ENCODE peak calls at places on chromosomes 2 and 18, in five cellular contexts. V is choroid plexus epithelial cell, G is endodermal cell, P is psoas muscle, H is K562. F is an unnamed sample.

GRCh38 chr18:11761553-11761952 is 72.5 kb downstream of the GNAL start:
- DNase-seq in V (peak), G (peak), P (no peak), H (peak), F (no peak)

GRCh38 chr2:173903611-173904394 is 61.4 kb downstream of the SP3 start:
- DNase-seq in V (no peak), G (no peak), P (no peak), H (no peak), F (no peak)

GRCh38 chr2:62198237-62198633 is 2.3 kb downstream of the B3GNT2 start:
- DNase-seq in V (no peak), G (no peak), P (no peak), H (no peak), F (no peak)

GRCh38 chr18:26579941-26580618 is 31.7 kb upstream of the KCTD1 start:
- DNase-seq in V (no peak), G (no peak), P (no peak), H (no peak), F (no peak)

GRCh38 chr18:55085557-55086285 is 126.5 kb upstream of the CCDC68 start:
- DNase-seq in V (no peak), G (no peak), P (no peak), H (no peak), F (no peak)

GRCh38 chr2:226656367-226656766 is 143.3 kb downstream of the IRS1 start:
- DNase-seq in V (peak), G (no peak), P (no peak), H (no peak), F (no peak)

GRCh38 chr18:48851563-48851962 is 99.2 kb downstream of the SMAD7 start:
- DNase-seq in V (no peak), G (peak), P (peak), H (no peak), F (no peak)

GRCh38 chr2:242056785-242057184 is 187.3 kb downstream of the RTP5 start:
- DNase-seq in V (no peak), G (no peak), P (no peak), H (no peak), F (no peak)

GRCh38 chr2:46135936-46136335 is 161.3 kb upstream of the EPAS1 start:
- DNase-seq in V (peak), G (no peak), P (no peak), H (no peak), F (no peak)

GRCh38 chr18:26438980-26439379 is 109.4 kb downstream of the KCTD1 start:
- DNase-seq in V (no peak), G (no peak), P (no peak), H (no peak), F (no peak)

GRCh38 chr18:48181132-48181823 is 227.9 kb downstream of the ZBTB7C start:
- DNase-seq in V (no peak), G (no peak), P (no peak), H (no peak), F (no peak)

GRCh38 chr2:232416521-232417470 is 10.2 kb downstream of the ALPG start:
- DNase-seq in V (no peak), G (peak), P (no peak), H (no peak), F (no peak)

GRCh38 chr2:174764281-174765063 is at the start of gene CHRNA1:
- DNase-seq in V (peak), G (no peak), P (peak), H (no peak), F (no peak)

GRCh38 chr2:205321240-205321639 is 361.1 kb upstream of the NRP2 start:
- DNase-seq in V (peak), G (no peak), P (no peak), H (no peak), F (no peak)

GRCh38 chr2:70094978-70095832 is 7.9 kb downstream of the PCBP1 start:
- DNase-seq in V (no peak), G (no peak), P (no peak), H (no peak), F (no peak)

GRCh38 chr2:32838418-32838817 is 108.3 kb upstream of the LTBP1 start:
- DNase-seq in V (no peak), G (no peak), P (no peak), H (no peak), F (no peak)

GRCh38 chr2:197777823-197778407 is 7.2 kb downstream of the BOLL start:
- DNase-seq in V (peak), G (peak), P (no peak), H (peak), F (no peak)

GRCh38 chr18:50401888-50402287 is 27.0 kb downstream of the SKA1 start:
- DNase-seq in V (peak), G (peak), P (peak), H (peak), F (no peak)

GRCh38 chr18:66344227-66344626 is 259.7 kb downstream of the CDH19 start:
- DNase-seq in V (no peak), G (no peak), P (no peak), H (no peak), F (no peak)

GRCh38 chr18:24602156-24602555 is 141.7 kb downstream of the HRH4 start:
- DNase-seq in V (no peak), G (no peak), P (no peak), H (no peak), F (no peak)

GRCh38 chr2:170512271-170512670 is 202.9 kb upstream of the SP5 start:
- DNase-seq in V (no peak), G (no peak), P (no peak), H (no peak), F (no peak)

GRCh38 chr2:186255823-186256222 is 230.2 kb upstream of the ZC3H15 start:
- DNase-seq in V (no peak), G (peak), P (no peak), H (no peak), F (no peak)

GRCh38 chr2:186254759-186255158 is 231.3 kb upstream of the ZC3H15 start:
- DNase-seq in V (no peak), G (no peak), P (no peak), H (no peak), F (no peak)

DNA sequence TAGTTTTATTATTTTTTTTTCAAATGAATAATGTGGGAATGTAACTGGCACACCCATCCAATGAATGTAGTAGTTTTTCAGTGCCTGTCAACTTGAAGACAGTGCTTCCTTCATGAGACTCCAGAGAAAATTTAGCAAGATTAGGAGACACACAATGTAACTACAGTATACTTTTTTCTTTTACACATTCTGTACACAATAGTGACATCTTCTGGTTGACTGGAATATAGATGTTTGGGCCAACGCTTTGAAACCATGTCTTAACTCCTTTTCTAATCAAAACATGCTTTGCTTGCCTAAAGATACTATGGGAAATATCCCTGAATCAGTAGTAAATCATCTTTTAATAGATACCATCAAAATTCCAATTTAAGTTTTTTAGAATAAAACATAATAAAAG is 229.5 kb upstream of the ZC3H15 start:
- DNase-seq in V (peak), G (no peak), P (no peak), H (no peak), F (no peak)
- TF ChIP-seq CTCF in V (peak), G (peak), P (peak), H (no peak), F (peak)

GRCh38 chr2:65622499-65622898 is 190.1 kb upstream of the SPRED2 start:
- DNase-seq in V (no peak), G (no peak), P (no peak), H (no peak), F (no peak)

GRCh38 chr2:65620026-65620425 is 187.6 kb upstream of the SPRED2 start:
- DNase-seq in V (no peak), G (no peak), P (no peak), H (no peak), F (no peak)

GRCh38 chr2:65622951-65623525 is 190.6 kb upstream of the SPRED2 start:
- DNase-seq in V (no peak), G (no peak), P (no peak), H (no peak), F (no peak)

GRCh38 chr2:65625982-65626381 is 193.6 kb upstream of the SPRED2 start:
- DNase-seq in V (no peak), G (no peak), P (no peak), H (no peak), F (no peak)

DNA sequence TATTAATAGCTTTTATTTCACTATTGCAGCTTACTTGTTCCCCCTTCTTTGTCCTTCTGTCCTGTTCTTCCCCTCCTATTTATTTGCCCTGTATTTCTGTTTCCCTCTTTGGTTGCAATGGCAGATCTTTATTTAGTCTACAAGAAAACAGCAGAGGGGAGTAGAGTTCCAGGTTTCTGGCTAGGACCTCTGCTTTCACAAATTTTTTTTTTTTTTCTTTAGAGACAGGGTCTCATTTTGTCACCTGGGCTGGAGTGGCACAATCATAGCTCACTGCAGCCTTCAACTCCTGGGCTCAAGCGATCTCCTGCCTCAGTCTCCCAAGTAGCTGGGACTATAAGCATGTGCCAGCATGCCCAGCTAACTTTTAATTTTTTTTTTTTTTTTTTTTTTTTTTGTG is 188.1 kb upstream of the SPRED2 start:
- DNase-seq in V (peak), G (no peak), P (no peak), H (no peak), F (no peak)
- TF ChIP-seq CTCF in V (peak), G (peak), P (no peak), H (no peak), F (peak)

GRCh38 chr2:234670804-234671203 is 173.9 kb upstream of the ARL4C start:
- DNase-seq in V (no peak), G (peak), P (no peak), H (no peak), F (no peak)

GRCh38 chr2:234670052-234670451 is 173.2 kb upstream of the ARL4C start:
- DNase-seq in V (peak), G (peak), P (no peak), H (no peak), F (no peak)

GRCh38 chr2:234671231-234671630 is 174.3 kb upstream of the ARL4C start:
- DNase-seq in V (no peak), G (peak), P (no peak), H (no peak), F (no peak)

GRCh38 chr2:234669001-234669400 is 172.1 kb upstream of the ARL4C start:
- DNase-seq in V (no peak), G (peak), P (no peak), H (no peak), F (no peak)

GRCh38 chr2:234669611-234670010 is 172.7 kb upstream of the ARL4C start:
- DNase-seq in V (no peak), G (peak), P (no peak), H (no peak), F (no peak)
- TF ChIP-seq CTCF in V (peak), G (peak), P (no peak), H (no peak), F (peak)

DNA sequence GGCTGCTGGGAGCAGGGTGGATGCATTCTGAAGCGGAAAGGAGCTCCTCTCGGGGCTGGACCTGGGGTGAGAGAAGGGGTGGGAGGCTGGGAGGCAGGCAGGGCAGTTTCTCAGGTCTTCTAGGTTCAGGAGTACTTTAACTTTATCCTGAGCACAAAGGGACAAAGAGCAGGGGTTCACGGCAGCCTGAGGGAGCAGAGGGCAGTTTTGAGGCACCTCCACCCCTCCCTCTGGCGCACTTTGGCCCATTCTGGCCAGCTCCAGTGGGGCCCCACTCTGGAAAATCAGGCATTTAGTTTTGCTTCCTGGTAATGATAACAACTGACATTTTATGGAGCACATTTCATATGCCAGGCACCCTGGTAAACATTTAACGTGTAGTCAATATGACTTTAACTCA is 14.3 kb downstream of the B3GNT7 start:
- DNase-seq in V (no peak), G (no peak), P (no peak), H (no peak), F (no peak)
- TF ChIP-seq CTCF in V (no peak), G (no peak), P (no peak), H (no peak), F (no peak)

DNA sequence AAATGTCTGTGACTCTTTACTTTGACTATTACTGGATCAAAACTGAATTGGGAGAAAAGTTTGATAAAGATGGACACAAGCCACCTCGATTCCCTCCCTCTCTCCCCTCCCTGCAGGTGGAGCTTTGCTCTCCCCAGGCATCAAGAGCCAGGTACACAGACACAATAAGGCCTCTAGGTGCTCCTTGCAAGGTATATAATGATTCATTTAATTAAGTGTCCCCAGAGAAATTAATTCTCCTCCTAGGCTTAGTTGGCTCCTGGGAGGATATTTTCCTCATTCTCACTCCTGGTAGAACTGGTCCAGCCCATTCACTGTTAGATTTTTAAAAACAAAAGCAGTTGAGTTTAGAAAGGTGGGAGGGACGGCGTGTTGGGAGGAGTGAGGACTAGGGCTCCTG is 352.4 kb upstream of the SMIM21 start:
- DNase-seq in V (no peak), G (no peak), P (no peak), H (no peak), F (no peak)
- TF ChIP-seq CTCF in V (no peak), G (no peak), P (no peak), H (no peak), F (no peak)

GRCh38 chr2:100060875-100061274 is 81.5 kb downstream of the AFF3 start:
- DNase-seq in V (no peak), G (no peak), P (no peak), H (no peak), F (no peak)

GRCh38 chr2:100058014-100058310 is 84.4 kb downstream of the AFF3 start:
- DNase-seq in V (peak), G (no peak), P (no peak), H (no peak), F (no peak)

GRCh38 chr2:100056478-100056877 is 85.9 kb downstream of the AFF3 start:
- DNase-seq in V (no peak), G (no peak), P (no peak), H (no peak), F (no peak)

GRCh38 chr2:100062315-100062714 is 80.1 kb downstream of the AFF3 start:
- DNase-seq in V (no peak), G (no peak), P (no peak), H (no peak), F (no peak)

GRCh38 chr2:100059638-100060037 is 82.8 kb downstream of the AFF3 start:
- DNase-seq in V (no peak), G (no peak), P (no peak), H (no peak), F (no peak)
- TF ChIP-seq CTCF in V (no peak), G (no peak), P (no peak), H (no peak), F (no peak)

DNA sequence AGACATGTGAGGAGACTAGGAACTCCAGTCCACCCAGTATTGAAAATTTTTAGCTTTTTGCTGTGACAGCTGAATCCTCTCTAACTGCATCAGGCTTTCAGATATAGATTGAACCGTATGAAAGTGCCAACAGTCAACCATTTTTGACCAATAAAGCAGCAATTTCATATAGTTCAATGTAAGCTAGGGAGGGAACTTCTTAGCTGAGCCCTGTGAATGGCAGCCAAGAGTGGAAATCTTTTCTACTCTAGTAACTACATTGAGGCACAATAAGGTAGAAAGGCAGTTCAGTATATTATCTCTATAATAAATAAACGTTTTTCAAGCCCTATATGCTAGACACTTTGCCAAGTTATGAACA is 96.3 kb upstream of the TANK start:
- DNase-seq in V (no peak), G (no peak), P (no peak), H (no peak), F (no peak)
- TF ChIP-seq CTCF in V (no peak), G (no peak), P (no peak), H (no peak), F (no peak)

DNA sequence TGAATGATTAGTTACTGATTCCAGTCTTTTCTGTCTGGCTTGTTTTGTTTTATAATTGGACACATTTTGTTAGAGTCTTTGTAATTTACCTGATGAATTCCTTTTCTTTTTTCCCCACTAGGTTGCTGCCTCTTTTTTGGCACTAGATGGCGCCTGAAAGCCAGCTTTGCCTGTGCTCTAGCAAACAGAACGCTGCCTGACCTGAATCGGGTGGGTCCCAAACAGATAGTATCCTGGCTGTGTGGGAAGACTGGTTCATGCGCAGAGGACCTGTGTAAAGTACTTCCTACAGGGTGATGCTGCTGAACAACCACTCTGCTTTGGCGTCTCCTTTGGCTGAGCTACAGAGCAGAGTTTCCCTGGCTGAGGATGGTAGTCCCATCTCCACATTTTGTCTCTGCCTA is 288.2 kb downstream of the IKZF2 start:
- DNase-seq in V (peak), G (peak), P (no peak), H (peak), F (no peak)
- TF ChIP-seq CTCF in V (peak), G (peak), P (peak), H (peak), F (peak)

DNA sequence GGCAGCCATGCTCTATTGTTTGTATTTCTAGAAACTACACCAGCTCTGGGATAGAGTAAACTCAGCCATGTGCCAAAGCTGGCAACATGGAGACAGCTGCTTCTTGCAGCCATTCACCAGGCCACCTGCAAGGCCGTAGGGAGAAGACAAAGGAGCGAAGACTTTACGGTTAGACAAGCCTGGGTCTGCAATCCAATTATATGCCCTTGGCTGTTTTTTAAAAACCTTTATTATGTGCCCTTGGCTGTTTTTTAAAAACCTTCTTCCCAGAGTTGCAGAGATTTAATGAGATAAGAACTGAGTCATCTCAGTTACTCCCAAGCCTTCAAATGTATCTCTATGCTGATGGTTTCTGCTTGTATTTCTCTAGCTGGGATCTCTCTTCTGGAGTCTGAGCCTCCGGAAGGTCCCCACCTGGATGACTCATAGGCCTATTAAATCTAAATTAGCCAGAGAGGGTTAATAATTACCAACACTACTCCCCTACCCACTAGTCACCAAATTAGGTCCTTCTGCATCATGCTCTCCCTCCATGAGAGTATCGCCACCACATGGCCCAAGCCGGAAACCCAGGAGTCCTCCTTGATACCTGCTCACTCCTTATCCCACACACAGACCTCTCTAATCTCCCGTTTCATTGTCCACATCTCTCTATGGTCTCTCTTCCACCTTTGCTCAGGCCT is 17.5 kb upstream of the DPP4 start:
- DNase-seq in V (no peak), G (peak), P (no peak), H (no peak), F (no peak)
- TF ChIP-seq CTCF in V (peak), G (peak), P (no peak), H (no peak), F (no peak)